ENCODE peak calls at places on chromosomes 12 and 14, in ten cellular contexts. T, F, C, G, A, Y, W, D, I and K are unnamed samples.

GRCh38 chr12:107468182-107468581 is 217.4 kb upstream of the PWP1 start:
- DNase-seq in T (no peak), F (no peak), C (no peak), G (no peak), A (no peak), Y (no peak), W (no peak), D (no peak), I (no peak), K (no peak)

GRCh38 chr12:108170164-108170563 is 41.1 kb downstream of the WSCD2 start:
- DNase-seq in T (no peak), F (no peak), C (no peak), G (no peak), A (no peak), Y (no peak), W (no peak), D (no peak), I (no peak), K (no peak)

GRCh38 chr12:101891462-101891971 is 14.1 kb downstream of the DRAM1 start:
- DNase-seq in T (no peak), F (no peak), C (no peak), G (no peak), A (peak), Y (no peak), W (peak), D (peak), I (peak), K (peak)

GRCh38 chr14:96673706-96674105 is 123.5 kb upstream of the VRK1 start:
- DNase-seq in T (no peak), F (no peak), C (no peak), G (no peak), A (no peak), Y (no peak), W (no peak), D (no peak), I (no peak), K (no peak)

GRCh38 chr12:27549231-27549800 is 25.3 kb downstream of the PPFIBP1 start:
- DNase-seq in T (no peak), F (no peak), C (no peak), G (no peak), A (peak), Y (no peak), W (no peak), D (peak), I (no peak), K (peak)

GRCh38 chr12:237026-237815 is 23.3 kb upstream of the SLC6A12 start:
- DNase-seq in T (no peak), F (no peak), C (no peak), G (no peak), A (no peak), Y (no peak), W (peak), D (no peak), I (no peak), K (no peak)

GRCh38 chr12:3187846-3188755 is 110.9 kb downstream of the TSPAN9 start:
- DNase-seq in T (no peak), F (no peak), C (no peak), G (no peak), A (no peak), Y (no peak), W (no peak), D (no peak), I (no peak), K (no peak)

GRCh38 chr12:114026805-114027204 is 60.7 kb upstream of the RBM19 start:
- DNase-seq in T (no peak), F (no peak), C (no peak), G (no peak), A (no peak), Y (no peak), W (no peak), D (no peak), I (no peak), K (no peak)

GRCh38 chr14:104317975-104318557 is 179.7 kb downstream of the KIF26A start:
- DNase-seq in T (no peak), F (no peak), C (no peak), G (no peak), A (no peak), Y (no peak), W (no peak), D (no peak), I (no peak), K (no peak)

GRCh38 chr14:99802301-99803105 is 9.3 kb downstream of the EML1 start:
- DNase-seq in T (no peak), F (no peak), C (no peak), G (no peak), A (no peak), Y (no peak), W (no peak), D (peak), I (no peak), K (no peak)

GRCh38 chr12:71999795-72000194 is 61.1 kb downstream of the TPH2 start:
- DNase-seq in T (no peak), F (no peak), C (no peak), G (no peak), A (peak), Y (no peak), W (no peak), D (no peak), I (no peak), K (no peak)

GRCh38 chr14:69375722-69376121 is 22.4 kb downstream of the ERH start:
- DNase-seq in T (no peak), F (no peak), C (no peak), G (no peak), A (no peak), Y (no peak), W (no peak), D (no peak), I (no peak), K (no peak)

GRCh38 chr14:90796319-90796718 is 19.9 kb downstream of the TTC7B start:
- DNase-seq in T (no peak), F (no peak), C (no peak), G (no peak), A (no peak), Y (no peak), W (no peak), D (no peak), I (no peak), K (no peak)